ENCODE peak calls at places on chromosomes 5 and 9, in five cellular contexts. P is tibial artery, Q is cardiac fibroblast, I is fibroblast of lung, U is cardiac muscle cell. T is an unnamed sample.

GRCh38 chr5:181127907-181128626 is 2.9 kb downstream of the OR2V1 start:
- DNase-seq in P (peak), Q (no peak), I (no peak), U (no peak), T (no peak)

GRCh38 chr5:17186271-17186670 is 31.2 kb upstream of the BASP1 start:
- DNase-seq in P (no peak), Q (peak), I (no peak), U (no peak), T (no peak)

GRCh38 chr9:28155067-28155466 is 581.8 kb upstream of the C9orf72 start:
- DNase-seq in P (no peak), Q (no peak), I (no peak), U (no peak), T (no peak)

GRCh38 chr5:122844916-122845252 is 529 bp upstream of the SNX24 start:
- DNase-seq in P (no peak), Q (no peak), I (no peak), U (no peak), T (no peak)

GRCh38 chr5:57338068-57338848 is 144.4 kb downstream of the ACTBL2 start:
- DNase-seq in P (no peak), Q (peak), I (no peak), U (peak), T (no peak)

GRCh38 chr9:23683021-23683431 is 143.0 kb downstream of the ELAVL2 start:
- DNase-seq in P (no peak), Q (no peak), I (no peak), U (no peak), T (no peak)

GRCh38 chr9:87277346-87277745 is 220.3 kb upstream of the DAPK1 start:
- DNase-seq in P (no peak), Q (peak), I (no peak), U (no peak), T (no peak)

GRCh38 chr9:12813960-12814876 is 39.4 kb downstream of the LURAP1L start:
- DNase-seq in P (peak), Q (peak), I (peak), U (no peak), T (peak)

GRCh38 chr9:98944130-98945074 is 695 bp downstream of the COL15A1 start:
- DNase-seq in P (peak), Q (peak), I (peak), U (peak), T (no peak)

GRCh38 chr5:176427971-176428370 is 11.6 kb upstream of the CLTB start:
- DNase-seq in P (no peak), Q (peak), I (peak), U (no peak), T (no peak)

GRCh38 chr9:124013263-124014211 is 2.0 kb downstream of the LHX2 start:
- DNase-seq in P (peak), Q (no peak), I (no peak), U (no peak), T (no peak)

GRCh38 chr5:80408976-80409926 is 1.4 kb downstream of the ZFYVE16 start:
- DNase-seq in P (no peak), Q (peak), I (peak), U (peak), T (no peak)

GRCh38 chr9:29556317-29556716 is 1983.0 kb upstream of the C9orf72 start:
- DNase-seq in P (no peak), Q (peak), I (peak), U (no peak), T (peak)

GRCh38 chr9:121326130-121326838 is 43.8 kb downstream of the STOM start:
- DNase-seq in P (peak), Q (peak), I (peak), U (no peak), T (no peak)

GRCh38 chr9:36632892-36633291 is 60.2 kb downstream of the MELK start:
- DNase-seq in P (no peak), Q (peak), I (peak), U (peak), T (no peak)

GRCh38 chr5:163079618-163080017 is 357.8 kb upstream of the CCNG1 start:
- DNase-seq in P (no peak), Q (peak), I (no peak), U (no peak), T (no peak)

GRCh38 chr9:132241840-132242620 is 80.2 kb downstream of the NTNG2 start:
- DNase-seq in P (no peak), Q (no peak), I (peak), U (no peak), T (no peak)

GRCh38 chr5:93675458-93676450 is 65.6 kb downstream of the POU5F2 start:
- DNase-seq in P (no peak), Q (no peak), I (peak), U (no peak), T (peak)

GRCh38 chr9:121782514-121783110 is 131.2 kb downstream of the DAB2IP start:
- DNase-seq in P (peak), Q (no peak), I (no peak), U (no peak), T (no peak)

GRCh38 chr9:132162764-132163456 is 1.1 kb downstream of the NTNG2 start:
- DNase-seq in P (no peak), Q (no peak), I (no peak), U (no peak), T (no peak)

GRCh38 chr5:115507682-115508081 is 36.9 kb downstream of the FEM1C start:
- DNase-seq in P (no peak), Q (peak), I (no peak), U (no peak), T (no peak)

GRCh38 chr5:133482033-133482432 is 130.3 kb downstream of the FSTL4 start:
- DNase-seq in P (no peak), Q (no peak), I (no peak), U (no peak), T (no peak)

GRCh38 chr5:87579678-87580077 is 166.9 kb upstream of the CCNH start:
- DNase-seq in P (no peak), Q (no peak), I (no peak), U (no peak), T (no peak)

GRCh38 chr9:95225016-95225745 is 92.3 kb downstream of the FANCC start:
- DNase-seq in P (no peak), Q (no peak), I (peak), U (no peak), T (no peak)

GRCh38 chr9:137077010-137077747 is at the start of gene UAP1L1:
- DNase-seq in P (peak), Q (peak), I (peak), U (peak), T (no peak)

GRCh38 chr5:122463221-122463620 is 151.2 kb downstream of the SNCAIP start:
- DNase-seq in P (no peak), Q (no peak), I (peak), U (no peak), T (no peak)

GRCh38 chr5:43078956-43079355 is 38.8 kb upstream of the ANXA2R start:
- DNase-seq in P (no peak), Q (peak), I (peak), U (peak), T (peak)

GRCh38 chr9:70165006-70165602 is 93.7 kb upstream of the SMC5 start:
- DNase-seq in P (no peak), Q (peak), I (no peak), U (no peak), T (no peak)

GRCh38 chr9:128882677-128883590 is 1.0 kb downstream of the LRRC8A start:
- DNase-seq in P (no peak), Q (no peak), I (peak), U (peak), T (no peak)

GRCh38 chr5:171713152-171713551 is 72.5 kb upstream of the SMIM23 start:
- DNase-seq in P (no peak), Q (no peak), I (no peak), U (no peak), T (no peak)

GRCh38 chr5:72208324-72208723 is 101.0 kb downstream of the MAP1B start:
- DNase-seq in P (no peak), Q (no peak), I (no peak), U (no peak), T (no peak)

GRCh38 chr5:78419396-78419795 is 59.0 kb downstream of the SCAMP1 start:
- DNase-seq in P (no peak), Q (no peak), I (no peak), U (no peak), T (no peak)

GRCh38 chr9:87276851-87277251 is 220.8 kb upstream of the DAPK1 start:
- DNase-seq in P (no peak), Q (peak), I (no peak), U (no peak), T (no peak)

GRCh38 chr5:83472508-83473343 is 1.2 kb downstream of the VCAN start:
- DNase-seq in P (peak), Q (no peak), I (peak), U (peak), T (no peak)

GRCh38 chr5:152994040-152994439 is 496.4 kb upstream of the GRIA1 start:
- DNase-seq in P (no peak), Q (no peak), I (no peak), U (no peak), T (no peak)

GRCh38 chr9:36637491-36638270 is 65.0 kb downstream of the MELK start:
- DNase-seq in P (no peak), Q (no peak), I (no peak), U (peak), T (no peak)

GRCh38 chr9:115170674-115171073 is 52.7 kb upstream of the TNC start:
- DNase-seq in P (no peak), Q (peak), I (peak), U (no peak), T (no peak)
- TF ChIP-seq CTCF in P (no peak), Q (no peak), I (no peak), U (no peak), T (peak)

GRCh38 chr9:129990269-129991005 is 52.6 kb downstream of the FNBP1 start:
- DNase-seq in P (peak), Q (no peak), I (no peak), U (no peak), T (no peak)

GRCh38 chr9:129989362-129989708 is 53.7 kb downstream of the FNBP1 start:
- DNase-seq in P (peak), Q (no peak), I (no peak), U (no peak), T (no peak)

GRCh38 chr9:129987941-129988340 is 55.0 kb downstream of the FNBP1 start:
- DNase-seq in P (no peak), Q (no peak), I (no peak), U (no peak), T (no peak)

GRCh38 chr9:129989740-129990139 is 53.2 kb downstream of the FNBP1 start:
- DNase-seq in P (peak), Q (peak), I (peak), U (no peak), T (no peak)

GRCh38 chr9:129988607-129989361 is 54.2 kb downstream of the FNBP1 start:
- DNase-seq in P (no peak), Q (no peak), I (no peak), U (no peak), T (no peak)
- H3K4me3 ChIP-seq in P (no peak), Q (no peak), I (no peak), U (no peak), T (no peak)

GRCh38 chr5:150286820-150287219 is 2.8 kb downstream of the CAMK2A start:
- DNase-seq in P (no peak), Q (no peak), I (no peak), U (peak), T (no peak)
- TF ChIP-seq CTCF in P (no peak), Q (peak), I (peak), U (peak), T (peak)

DNA sequence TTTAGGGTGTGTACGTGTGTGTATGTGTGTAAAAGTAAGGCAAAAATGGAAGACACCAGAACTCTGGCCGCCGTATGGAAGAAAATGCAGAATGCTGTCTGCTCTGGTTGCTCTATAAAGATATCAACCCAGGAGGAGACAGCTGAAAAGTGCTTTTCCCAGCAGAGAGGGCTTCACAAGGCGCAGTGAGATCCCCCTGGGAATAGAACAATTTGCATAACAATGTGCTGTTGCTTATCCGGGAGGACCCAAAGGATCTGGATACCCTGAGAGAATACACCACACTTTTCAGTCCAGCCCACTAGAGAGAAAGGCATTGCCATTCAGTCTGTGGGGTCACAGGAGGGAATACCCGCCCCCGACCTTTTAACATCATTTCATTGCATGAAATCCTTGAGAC is 230.6 kb downstream of the EBF1 start:
- DNase-seq in P (no peak), Q (peak), I (no peak), U (no peak), T (no peak)
- H3K4me3 ChIP-seq in P (no peak), Q (no peak), I (no peak), U (no peak), T (no peak)